ENCODE peak calls at places on chromosomes 6 and 20, in eight cellular contexts. N, M, G, Y, A, L, E and F are unnamed samples.

GRCh38 chr20:53413188-53413631 is 180.4 kb downstream of the ZNF217 start:
- DNase-seq in N (no peak), M (peak; percentile 3), G (no peak), Y (no peak), A (peak; percentile 17), L (peak; percentile 21), E (peak; percentile 79), F (peak; percentile 69)

GRCh38 chr20:57806476-57806875 is 96.7 kb upstream of the PMEPA1 start:
- DNase-seq in N (no peak), M (no peak), G (no peak), Y (no peak), A (no peak), L (no peak), E (no peak), F (no peak)

GRCh38 chr6:87918461-87918941 is 129.1 kb upstream of the SPACA1 start:
- DNase-seq in N (no peak), M (no peak), G (peak; percentile 11), Y (no peak), A (no peak), L (no peak), E (no peak), F (no peak)

GRCh38 chr20:25573288-25574251 is 11.8 kb downstream of the NINL start:
- DNase-seq in N (no peak), M (no peak), G (no peak), Y (peak; percentile 37), A (no peak), L (no peak), E (no peak), F (no peak)

GRCh38 chr20:32495217-32495565 is 89.9 kb downstream of the NOL4L start:
- DNase-seq in N (no peak), M (no peak), G (no peak), Y (no peak), A (no peak), L (no peak), E (no peak), F (no peak)

GRCh38 chr6:145633981-145634627 is 101.2 kb downstream of the EPM2A start:
- DNase-seq in N (peak; percentile 68), M (peak; percentile 44), G (peak; percentile 78), Y (peak; percentile 87), A (peak; percentile 80), L (peak; percentile 61), E (peak; percentile 85), F (peak; percentile 6)

GRCh38 chr20:22524393-22525015 is 59.9 kb downstream of the FOXA2 start:
- DNase-seq in N (no peak), M (no peak), G (no peak), Y (no peak), A (no peak), L (no peak), E (no peak), F (no peak)

GRCh38 chr20:36604952-36605308 is 649 bp upstream of the RAB5IF start:
- DNase-seq in N (no peak), M (no peak), G (no peak), Y (no peak), A (no peak), L (peak; percentile 31), E (no peak), F (peak; percentile 86)

GRCh38 chr6:108501559-108501958 is 59.2 kb upstream of the FOXO3 start:
- DNase-seq in N (no peak), M (no peak), G (no peak), Y (no peak), A (no peak), L (no peak), E (peak; percentile 14), F (no peak)

GRCh38 chr20:61582196-61582923 is 330.3 kb downstream of the CDH4 start:
- DNase-seq in N (no peak), M (no peak), G (no peak), Y (no peak), A (no peak), L (no peak), E (no peak), F (no peak)

GRCh38 chr20:60209048-60209447 is 250.8 kb downstream of the CDH26 start:
- DNase-seq in N (no peak), M (no peak), G (no peak), Y (no peak), A (no peak), L (no peak), E (no peak), F (no peak)

GRCh38 chr6:53239526-53239925 is 90.9 kb upstream of the GCM1 start:
- DNase-seq in N (no peak), M (no peak), G (no peak), Y (no peak), A (no peak), L (no peak), E (no peak), F (peak; percentile 72)